ENCODE peak calls at places on chromosomes 5 and 9, in four cellular contexts. Z is HepG2, S is stomach, J is HCT116. F is an unnamed sample.

GRCh38 chr5:110658006-110658405 is 68.5 kb downstream of the TMEM232 start:
- DNase-seq in Z (no peak), S (no peak), J (no peak), F (no peak)

GRCh38 chr9:14349141-14349817 is 35.3 kb upstream of the NFIB start:
- DNase-seq in Z (no peak), S (no peak), J (no peak), F (no peak)

GRCh38 chr9:27054125-27054524 is 48.7 kb upstream of the LRRC19 start:
- DNase-seq in Z (no peak), S (no peak), J (no peak), F (no peak)

GRCh38 chr5:138972836-138973235 is 97.7 kb upstream of the LRRTM2 start:
- DNase-seq in Z (no peak), S (no peak), J (no peak), F (no peak)

GRCh38 chr9:69001921-69002320 is 12.0 kb downstream of the PRKACG start:
- DNase-seq in Z (no peak), S (no peak), J (no peak), F (no peak)

GRCh38 chr5:53994148-53994547 is 316.2 kb downstream of the ARL15 start:
- DNase-seq in Z (no peak), S (no peak), J (no peak), F (no peak)

GRCh38 chr9:129076640-129077037 is 4.3 kb upstream of the DOLPP1 start:
- DNase-seq in Z (no peak), S (no peak), J (no peak), F (no peak)

GRCh38 chr9:76415731-76416130 is 21.5 kb upstream of the RFK start:
- DNase-seq in Z (no peak), S (peak; percentile 56), J (no peak), F (no peak)

GRCh38 chr5:151808451-151809169 is 36.9 kb downstream of the G3BP1 start:
- DNase-seq in Z (no peak), S (no peak), J (no peak), F (no peak)

GRCh38 chr5:150609843-150610584 is 30.4 kb upstream of the SYNPO start:
- DNase-seq in Z (peak; percentile 41), S (peak; percentile 49), J (no peak), F (no peak)

GRCh38 chr9:129495422-129496186 is 125.3 kb downstream of the C9orf50 start:
- DNase-seq in Z (peak; percentile 86), S (peak; percentile 96), J (peak; percentile 82), F (peak; percentile 80)

GRCh38 chr5:20113031-20113685 is 125.2 kb upstream of the CDH18 start:
- DNase-seq in Z (no peak), S (no peak), J (no peak), F (no peak)

GRCh38 chr9:90858505-90858904 is 56.9 kb downstream of the SYK start:
- DNase-seq in Z (no peak), S (no peak), J (no peak), F (no peak)

GRCh38 chr5:177492841-177493240 is 4.6 kb downstream of the PDLIM7 start:
- DNase-seq in Z (no peak), S (no peak), J (no peak), F (no peak)
- TF ChIP-seq POLR2A in Z (no peak), S (no peak), J (no peak), F (no peak)

GRCh38 chr5:177306674-177307543 is 3.3 kb downstream of the PRELID1 start:
- DNase-seq in Z (no peak), S (no peak), J (no peak), F (no peak)
- TF ChIP-seq POLR2A in Z (no peak), S (no peak), J (no peak), F (peak; percentile 37)

GRCh38 chr5:177403194-177403825 is 2.8 kb upstream of the PFN3 start:
- DNase-seq in Z (no peak), S (peak; percentile 33), J (no peak), F (peak; percentile 48)

GRCh38 chr5:177402271-177403043 is 2.0 kb upstream of the PFN3 start:
- DNase-seq in Z (no peak), S (peak; percentile 82), J (peak; percentile 82), F (peak; percentile 68)

GRCh38 chr5:177405312-177405711 is 4.1 kb downstream of the F12 start:
- DNase-seq in Z (no peak), S (no peak), J (no peak), F (no peak)

GRCh38 chr5:177404641-177405134 is 4.2 kb upstream of the PFN3 start:
- DNase-seq in Z (no peak), S (no peak), J (no peak), F (no peak)

GRCh38 chr5:177403826-177404640 is 3.6 kb upstream of the PFN3 start:
- DNase-seq in Z (no peak), S (peak; percentile 91), J (peak; percentile 56), F (peak; percentile 87)
- TF ChIP-seq POLR2A in Z (no peak), S (no peak), J (no peak), F (no peak)

GRCh38 chr5:132214491-132214890 is 13.2 kb downstream of the P4HA2 start:
- DNase-seq in Z (no peak), S (no peak), J (no peak), F (no peak)

GRCh38 chr5:132218321-132218720 is 9.3 kb downstream of the P4HA2 start:
- DNase-seq in Z (no peak), S (no peak), J (no peak), F (no peak)

GRCh38 chr5:132213666-132214065 is 14.0 kb downstream of the P4HA2 start:
- DNase-seq in Z (no peak), S (no peak), J (no peak), F (no peak)

GRCh38 chr5:132211787-132212186 is 15.9 kb downstream of the P4HA2 start:
- DNase-seq in Z (no peak), S (no peak), J (no peak), F (no peak)

DNA sequence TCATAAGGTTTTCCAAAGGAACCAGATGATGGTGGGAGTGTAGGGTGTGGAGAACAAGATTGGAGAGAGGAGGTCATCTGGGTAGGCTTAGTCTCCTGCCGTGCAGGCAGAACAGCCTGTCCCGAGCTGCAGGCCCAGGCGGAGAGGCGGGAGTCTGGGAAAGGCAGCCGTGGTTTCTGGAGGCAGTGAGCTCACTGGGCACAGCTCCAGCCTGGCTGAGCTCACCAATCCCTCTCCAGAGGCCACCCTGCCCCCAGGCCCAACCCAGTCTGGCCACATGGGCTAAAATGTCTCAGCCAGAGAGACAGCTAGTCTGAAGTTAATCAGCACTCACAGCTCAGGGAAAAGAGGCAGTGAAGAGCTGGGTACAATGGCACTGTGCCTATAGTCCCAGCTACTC is 12.3 kb downstream of the P4HA2 start:
- DNase-seq in Z (no peak), S (peak; percentile 93), J (no peak), F (no peak)
- TF ChIP-seq POLR2A in Z (no peak), S (no peak), J (no peak), F (no peak)

DNA sequence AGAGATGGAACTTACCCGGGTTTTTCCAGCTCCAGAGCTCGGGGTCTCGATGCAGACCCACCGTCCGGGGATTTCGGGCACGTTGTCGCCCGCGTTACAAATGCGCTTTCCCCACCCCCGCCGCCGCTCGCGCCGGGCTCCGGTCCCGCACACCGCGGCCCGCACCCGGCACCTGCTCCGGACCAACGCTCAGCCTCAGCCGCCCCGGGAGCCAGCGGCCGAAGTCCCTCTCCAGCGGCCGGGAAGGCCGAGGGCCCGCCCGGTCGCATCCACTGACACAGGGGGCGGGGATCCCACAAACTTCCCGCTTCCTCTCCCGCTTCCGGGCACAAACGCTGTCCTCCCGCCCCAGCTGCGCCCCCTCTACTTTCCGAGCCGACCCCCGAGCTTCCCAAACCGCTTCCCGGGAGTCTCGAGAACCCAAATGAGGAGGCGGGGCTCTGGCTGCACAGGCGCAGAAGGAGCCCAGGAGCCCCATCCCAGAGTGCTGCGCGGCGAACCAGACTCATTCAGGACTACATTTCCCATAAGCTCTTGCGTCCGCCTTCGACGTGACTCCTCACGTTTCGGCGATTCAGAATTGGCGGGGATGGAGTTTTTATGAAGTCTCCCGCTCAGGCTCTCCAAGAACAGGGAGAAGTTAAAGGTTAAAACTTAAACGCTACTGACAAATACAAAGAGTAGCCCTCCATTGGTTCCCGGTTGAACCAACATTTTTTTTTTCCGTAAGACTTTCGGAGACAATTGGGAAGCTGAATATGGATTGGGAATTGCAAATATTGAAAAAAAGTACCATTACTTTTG is at the start of gene ZNF782:
- DNase-seq in Z (peak; percentile 93), S (peak; percentile 92), J (peak; percentile 86), F (peak; percentile 93)
- TF ChIP-seq POLR2A in Z (peak; percentile 63), S (no peak), J (peak; percentile 55), F (peak; percentile 24)